ENCODE peak calls at places on chromosomes 5 and 9, in eight cellular contexts. B is Peyer's patch; G is HL-60; T is tibial artery; F is HCT116; X is spleen; S is left ventricle myocardium inferior; Z is CD8-positive, alpha-beta T cell. A is an unnamed sample.

GRCh38 chr5:174531782-174532191 is 192.6 kb upstream of the MSX2 start:
- DNase-seq in B (no peak), G (no peak), T (no peak), F (no peak), X (no peak), S (no peak), Z (no peak), A (no peak)

GRCh38 chr5:105840800-105841199 is 1829.9 kb downstream of the EFNA5 start:
- DNase-seq in B (no peak), G (no peak), T (no peak), F (no peak), X (no peak), S (no peak), Z (no peak), A (no peak)

GRCh38 chr9:116687762-116688160 is 656 bp downstream of the TRIM32 start:
- DNase-seq in B (no peak), G (no peak), T (no peak), F (no peak), X (no peak), S (no peak), Z (no peak), A (no peak)

GRCh38 chr9:111831371-111832108 is 36.8 kb upstream of the SHOC1 start:
- DNase-seq in B (no peak), G (no peak), T (no peak), F (no peak), X (no peak), S (no peak), Z (no peak), A (no peak)

GRCh38 chr5:132782101-132782500 is 5.1 kb upstream of the SEPTIN8 start:
- DNase-seq in B (no peak), G (peak; percentile 15), T (no peak), F (no peak), X (no peak), S (no peak), Z (no peak), A (no peak)

GRCh38 chr5:172841258-172841657 is 7.2 kb downstream of the ERGIC1 start:
- DNase-seq in B (no peak), G (no peak), T (no peak), F (no peak), X (peak; percentile 61), S (no peak), Z (no peak), A (no peak)

GRCh38 chr9:115016369-115016768 is 86.0 kb upstream of the TNFSF8 start:
- DNase-seq in B (no peak), G (no peak), T (no peak), F (no peak), X (no peak), S (no peak), Z (no peak), A (no peak)

GRCh38 chr5:142740474-142740873 is 29.7 kb upstream of the ARHGAP26 start:
- DNase-seq in B (no peak), G (no peak), T (no peak), F (no peak), X (no peak), S (no peak), Z (no peak), A (no peak)

GRCh38 chr5:55601209-55601618 is 66.5 kb upstream of the PLPP1 start:
- DNase-seq in B (no peak), G (no peak), T (peak; percentile 92), F (no peak), X (no peak), S (peak; percentile 80), Z (no peak), A (no peak)
- H3K27ac ChIP-seq in B (peak overlapping the region; percentile 58), G (peak overlapping the region; percentile 60), T (peak overlapping the region; percentile 75), F (peak overlapping the region; percentile 51), X (peak overlapping the region; percentile 9), S (peak overlapping the region; percentile 97), Z (no peak overlapping the region), A (peak overlapping the region; percentile 75)

GRCh38 chr5:141127305-141127704 is 5.7 kb downstream of the PCDHB4 start:
- DNase-seq in B (no peak), G (no peak), T (no peak), F (no peak), X (no peak), S (no peak), Z (no peak), A (no peak)

GRCh38 chr5:141121563-141121962 is at the start of gene PCDHB4:
- DNase-seq in B (no peak), G (no peak), T (no peak), F (no peak), X (no peak), S (no peak), Z (no peak), A (no peak)

GRCh38 chr5:141121985-141122384 is 367 bp downstream of the PCDHB4 start:
- DNase-seq in B (no peak), G (no peak), T (no peak), F (no peak), X (no peak), S (no peak), Z (no peak), A (no peak)
- H3K4me3 ChIP-seq in B (no peak overlapping the region), G (no peak overlapping the region), T (peak overlapping the region; percentile 41), F (no peak overlapping the region), X (no peak overlapping the region), S (peak overlapping the region; percentile 51), Z (no peak overlapping the region), A (no peak overlapping the region)

GRCh38 chr9:134419684-134420076 is 93.4 kb downstream of the RXRA start:
- DNase-seq in B (no peak), G (no peak), T (no peak), F (no peak), X (no peak), S (no peak), Z (no peak), A (no peak)
- TF ChIP-seq CTCF in B (peak; percentile 44), G (no peak), T (no peak), F (no peak), X (no peak), S (peak; percentile 41), Z (no peak), A (no peak)

GRCh38 chr9:96483197-96483596 is 33.2 kb downstream of the HABP4 start:
- DNase-seq in B (no peak), G (no peak), T (no peak), F (no peak), X (no peak), S (no peak), Z (no peak), A (no peak)
- H3K27ac ChIP-seq in B (no peak overlapping the region), G (no peak overlapping the region), T (peak overlapping the region; percentile 85), F (no peak overlapping the region), X (no peak overlapping the region), S (no peak overlapping the region), Z (no peak overlapping the region), A (no peak overlapping the region)